ENCODE peak calls at places on chromosomes 13 and 19, in ten cellular contexts. I, M, R, Z, F, K, V, Y, X and J are unnamed samples.
A peak's percentile ranks its signal among the peaks of the same experiment; 100 is the strongest.

GRCh38 chr19:18425515-18426415 is 6.6 kb downstream of the SSBP4 start:
- DNase-seq in F (no peak), Y (no peak), X (peak; percentile 82), M (peak; percentile 76), Z (no peak), R (no peak), V (peak; percentile 81), I (peak; percentile 82), K (peak; percentile 89), J (no peak)

GRCh38 chr13:93635687-93636086 is 409.1 kb downstream of the GPC6 start:
- DNase-seq in Z (no peak), F (no peak), R (no peak), V (no peak), Y (no peak), I (no peak), M (no peak), X (no peak), K (no peak), J (no peak)

GRCh38 chr19:6091771-6092291 is 18.5 kb downstream of the RFX2 start:
- DNase-seq in V (no peak), F (no peak), R (no peak), I (no peak), Z (no peak), K (no peak), X (no peak), Y (no peak), M (no peak), J (no peak)

GRCh38 chr13:29465741-29466293 is 129.7 kb downstream of the SLC7A1 start:
- DNase-seq in V (no peak), K (no peak), I (peak; percentile 51), Y (no peak), X (peak; percentile 60), F (no peak), Z (peak; percentile 34), M (peak; percentile 14), R (peak; percentile 48), J (no peak)

GRCh38 chr13:98677398-98677797 is 75.1 kb downstream of the SLC15A1 start:
- DNase-seq in M (no peak), Z (peak; percentile 15), R (no peak), I (no peak), F (no peak), X (no peak), Y (no peak), V (no peak), K (no peak), J (no peak)

GRCh38 chr19:50830266-50831025 is 2.9 kb downstream of the KLK15 start:
- DNase-seq in I (no peak), M (no peak), F (no peak), Y (no peak), R (no peak), K (peak; percentile 6), Z (no peak), V (no peak), X (no peak), J (no peak)

GRCh38 chr13:106521101-106521799 is 14.2 kb downstream of the EFNB2 start:
- DNase-seq in M (no peak), X (no peak), Z (no peak), I (no peak), Y (no peak), K (no peak), F (no peak), R (no peak), V (no peak), J (no peak)

GRCh38 chr19:50975766-50976165 is 6.4 kb upstream of the KLK6 start:
- DNase-seq in I (no peak), F (peak; percentile 94), V (no peak), R (no peak), Y (peak; percentile 72), K (no peak), M (no peak), X (no peak), Z (no peak), J (no peak)

GRCh38 chr19:38032951-38033350 is 125.9 kb downstream of the SIPA1L3 start:
- DNase-seq in Z (no peak), F (no peak), M (no peak), I (no peak), Y (no peak), K (no peak), X (no peak), R (no peak), V (no peak), J (no peak)

GRCh38 chr19:2426661-2427322 is 594 bp downstream of the TIMM13 start:
- DNase-seq in K (peak; percentile 81), R (peak; percentile 69), Y (peak; percentile 39), I (no peak), Z (no peak), V (no peak), M (peak; percentile 49), X (peak; percentile 62), F (peak; percentile 16), J (peak; percentile 80)

GRCh38 chr19:48413879-48414623 is 20.6 kb downstream of the GRIN2D start:
- DNase-seq in V (no peak), Z (no peak), K (no peak), I (no peak), F (no peak), M (no peak), R (peak; percentile 40), Y (no peak), X (no peak), J (peak; percentile 59)

GRCh38 chr19:3606174-3606689 is 443 bp downstream of the TBXA2R start:
- DNase-seq in V (no peak), F (peak; percentile 10), X (no peak), I (no peak), R (peak; percentile 79), Y (no peak), K (no peak), M (no peak), Z (no peak), J (peak; percentile 69)

GRCh38 chr13:82878536-82878935 is 1003.7 kb downstream of the SLITRK1 start:
- DNase-seq in I (no peak), X (no peak), Y (no peak), K (no peak), V (no peak), R (no peak), Z (no peak), M (no peak), F (no peak), J (no peak)

GRCh38 chr19:1224047-1224825 is 13.6 kb downstream of the CBARP start:
- DNase-seq in Y (no peak), I (no peak), X (no peak), R (no peak), M (no peak), V (no peak), K (no peak), Z (no peak), F (no peak), J (no peak)

GRCh38 chr13:111153977-111154332 is 38.8 kb downstream of the ARHGEF7 start:
- DNase-seq in R (peak; percentile 62), M (peak; percentile 61), Z (no peak), V (peak; percentile 70), I (no peak), K (no peak), Y (peak; percentile 14), X (no peak), F (no peak), J (no peak)

GRCh38 chr13:38781539-38781938 is 94.7 kb downstream of the FREM2 start:
- DNase-seq in K (no peak), Y (no peak), Z (no peak), I (no peak), V (no peak), F (no peak), X (no peak), M (no peak), R (no peak), J (no peak)

GRCh38 chr13:38787550-38787949 is 100.7 kb downstream of the FREM2 start:
- DNase-seq in V (no peak), Y (no peak), R (no peak), F (no peak), I (no peak), M (no peak), Z (no peak), X (no peak), K (no peak), J (no peak)

GRCh38 chr13:38785490-38785889 is 98.6 kb downstream of the FREM2 start:
- DNase-seq in M (no peak), Z (no peak), K (no peak), Y (no peak), R (no peak), I (no peak), F (no peak), V (no peak), X (no peak), J (no peak)

GRCh38 chr13:38783992-38784875 is 97.4 kb downstream of the FREM2 start:
- DNase-seq in Y (no peak), K (no peak), M (no peak), X (no peak), V (no peak), R (peak; percentile 50), I (no peak), Z (no peak), F (no peak), J (no peak)

DNA sequence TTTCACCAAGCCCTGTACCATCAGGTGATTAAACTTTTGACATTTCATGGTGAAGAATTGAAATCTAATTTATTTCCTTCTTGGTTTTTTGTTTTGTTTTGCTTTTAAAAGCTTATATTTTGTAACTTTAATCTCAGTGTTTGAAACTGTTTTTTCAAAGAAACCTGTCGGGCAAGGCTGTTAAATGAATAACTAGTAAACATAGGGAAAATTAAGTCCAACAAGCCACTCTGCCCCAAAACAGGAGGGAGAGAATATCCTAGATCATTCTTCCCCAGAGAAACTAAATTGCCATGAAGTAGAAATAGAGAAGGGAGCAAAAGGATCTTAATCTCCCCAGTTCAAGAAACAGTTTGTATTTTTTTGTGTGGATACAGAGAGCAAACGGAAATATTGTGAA is 98.2 kb downstream of the FREM2 start:
- DNase-seq in I (no peak), R (no peak), V (no peak), Y (no peak), X (no peak), F (no peak), K (no peak), M (no peak), Z (no peak), J (no peak)
- H3K4me3 ChIP-seq in I (no peak overlapping the region), R (peak overlapping the region; percentile 40), V (no peak overlapping the region), Y (no peak overlapping the region), X (no peak overlapping the region), F (no peak overlapping the region), K (no peak overlapping the region), M (no peak overlapping the region), Z (no peak overlapping the region), J (peak overlapping the region; percentile 25)

GRCh38 chr13:42146359-42146758 is 97.9 kb downstream of the DGKH start:
- DNase-seq in K (no peak), F (no peak), M (no peak), X (no peak), I (no peak), R (no peak), Z (no peak), V (no peak), Y (no peak), J (no peak)
- H3K27ac ChIP-seq in K (no peak overlapping the region), F (no peak overlapping the region), M (no peak overlapping the region), X (no peak overlapping the region), I (no peak overlapping the region), R (no peak overlapping the region), Z (no peak overlapping the region), V (no peak overlapping the region), Y (no peak overlapping the region), J (no peak overlapping the region)

GRCh38 chr13:48492123-48493075 is 40.5 kb downstream of the RCBTB2 start:
- DNase-seq in Y (no peak), R (no peak), I (peak; percentile 68), Z (no peak), M (peak; percentile 67), K (peak; percentile 81), X (peak; percentile 90), V (peak; percentile 85), F (no peak), J (peak; percentile 75)
- H3K4me3 ChIP-seq in Y (no peak overlapping the region), R (peak overlapping the region; percentile 13), I (peak overlapping the region; percentile 0), Z (no peak overlapping the region), M (peak overlapping the region; percentile 47), K (peak overlapping the region; percentile 35), X (peak overlapping the region; percentile 55), V (peak overlapping the region; percentile 22), F (no peak overlapping the region), J (peak overlapping the region; percentile 44)

GRCh38 chr19:41369769-41370168 is 5.8 kb upstream of the B9D2 start:
- DNase-seq in R (no peak), F (no peak), Z (no peak), K (no peak), Y (no peak), X (no peak), V (no peak), M (no peak), I (no peak), J (no peak)
- H3K27ac ChIP-seq in R (no peak overlapping the region), F (no peak overlapping the region), Z (no peak overlapping the region), K (no peak overlapping the region), Y (no peak overlapping the region), X (no peak overlapping the region), V (no peak overlapping the region), M (no peak overlapping the region), I (no peak overlapping the region), J (no peak overlapping the region)